ENCODE peak calls at places on chromosomes 6 and 20, in seven cellular contexts. B, U, S, F, R, H and I are unnamed samples.

GRCh38 chr6:30647802-30648460 is 998 bp downstream of the C6orf136 start:
- DNase-seq in S (no peak), F (no peak), R (no peak), U (no peak), B (peak), H (no peak), I (no peak)

GRCh38 chr6:43074847-43075741 is 1.0 kb upstream of the PTK7 start:
- DNase-seq in S (no peak), U (peak), H (no peak), F (no peak), B (no peak), R (peak), I (no peak)

GRCh38 chr6:116060572-116061283 is at the start of gene FRK:
- DNase-seq in H (no peak), F (peak), B (peak), R (peak), U (peak), S (peak), I (no peak)

GRCh38 chr6:155765275-155766194 is 309.9 kb upstream of the NOX3 start:
- DNase-seq in R (peak), S (no peak), F (peak), U (peak), H (no peak), B (no peak), I (no peak)

GRCh38 chr6:122839906-122840305 is 50.8 kb downstream of the SMPDL3A start:
- DNase-seq in F (no peak), H (no peak), B (no peak), S (no peak), U (no peak), R (no peak), I (no peak)

GRCh38 chr20:52965380-52965779 is 6.8 kb upstream of the TSHZ2 start:
- DNase-seq in R (no peak), U (no peak), S (no peak), F (no peak), H (no peak), B (no peak), I (no peak)

GRCh38 chr6:139951172-139951571 is 576.7 kb upstream of the CITED2 start:
- DNase-seq in H (no peak), U (no peak), F (no peak), B (no peak), S (no peak), R (no peak), I (no peak)

GRCh38 chr6:159279790-159280277 is 110.6 kb downstream of the FNDC1 start:
- DNase-seq in F (peak), H (peak), R (no peak), B (no peak), U (peak), S (no peak), I (no peak)

GRCh38 chr20:62918137-62918536 is 8.2 kb downstream of the DIDO1 start:
- DNase-seq in S (no peak), F (no peak), B (no peak), H (no peak), R (no peak), U (no peak), I (no peak)

GRCh38 chr20:9059931-9060330 is 9.0 kb upstream of the PLCB4 start:
- DNase-seq in B (no peak), U (no peak), S (no peak), R (peak), F (peak), H (no peak), I (no peak)

GRCh38 chr6:79427721-79428120 is 109.5 kb downstream of the LCA5 start:
- DNase-seq in H (no peak), R (no peak), F (no peak), U (no peak), B (no peak), S (no peak), I (no peak)

GRCh38 chr6:79432726-79433125 is 104.5 kb downstream of the LCA5 start:
- DNase-seq in S (no peak), B (no peak), R (no peak), U (no peak), H (no peak), F (no peak), I (no peak)

GRCh38 chr6:79426625-79427278 is 110.5 kb downstream of the LCA5 start:
- DNase-seq in U (no peak), B (no peak), F (no peak), S (no peak), R (no peak), H (no peak), I (no peak)

GRCh38 chr6:79430913-79431312 is 106.3 kb downstream of the LCA5 start:
- DNase-seq in U (no peak), R (no peak), H (no peak), S (no peak), B (no peak), F (no peak), I (no peak)

GRCh38 chr6:79431469-79431868 is 105.8 kb downstream of the LCA5 start:
- DNase-seq in U (no peak), S (peak), H (no peak), B (peak), F (peak), R (no peak), I (no peak)
- TF ChIP-seq CTCF in U (peak), S (peak), H (peak), B (no peak), F (peak), R (no peak), I (peak)

DNA sequence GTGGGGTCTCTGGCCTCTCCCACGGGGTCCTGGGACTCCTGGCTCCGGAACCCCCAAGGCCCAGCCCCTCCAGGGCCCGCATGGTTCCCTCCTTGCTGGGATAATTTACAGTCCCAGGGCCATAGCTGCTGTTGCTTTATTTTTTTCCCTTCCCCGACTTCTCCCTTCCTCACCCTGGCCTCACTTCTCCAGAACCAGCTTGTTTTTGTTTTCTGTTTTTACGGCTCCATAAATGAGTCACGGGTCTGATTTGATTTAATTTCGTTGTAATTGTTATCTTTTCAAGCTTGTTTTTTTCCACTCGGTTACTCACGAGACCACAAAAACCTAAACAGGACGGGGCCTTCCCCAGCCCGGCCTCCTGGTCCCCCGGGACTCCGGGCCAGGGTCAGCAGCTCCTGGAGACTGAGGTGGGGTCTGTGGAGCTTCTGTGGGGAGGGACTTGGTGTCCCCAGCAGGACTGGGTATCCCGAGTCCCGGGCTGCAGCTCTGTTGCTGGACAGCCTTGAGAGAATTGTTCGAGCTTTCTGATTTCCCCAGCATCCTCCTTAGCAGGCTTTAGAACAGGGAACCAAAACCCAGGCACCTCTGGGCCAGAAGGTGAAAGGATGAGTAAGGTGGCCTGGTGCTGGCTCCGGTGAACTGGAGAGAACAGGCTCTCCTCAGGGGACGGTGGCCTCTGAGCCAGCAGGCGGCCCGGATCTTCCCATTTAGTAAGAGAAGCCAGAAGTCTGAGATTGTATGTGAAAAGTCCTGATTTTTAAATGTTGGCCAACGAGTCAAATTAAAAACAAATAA is 94.9 kb downstream of the CEBPB start:
- DNase-seq in S (no peak), H (no peak), R (peak), B (no peak), U (peak), F (no peak), I (no peak)
- TF ChIP-seq CTCF in S (no peak), H (no peak), R (no peak), B (no peak), U (peak), F (no peak), I (no peak)

GRCh38 chr20:58619847-58620431 is 31.1 kb upstream of the STX16 start:
- DNase-seq in U (no peak), B (no peak), F (peak), H (no peak), S (no peak), R (no peak), I (no peak)
- TF ChIP-seq CTCF in U (no peak), B (no peak), F (no peak), H (no peak), S (no peak), R (no peak), I (no peak)

DNA sequence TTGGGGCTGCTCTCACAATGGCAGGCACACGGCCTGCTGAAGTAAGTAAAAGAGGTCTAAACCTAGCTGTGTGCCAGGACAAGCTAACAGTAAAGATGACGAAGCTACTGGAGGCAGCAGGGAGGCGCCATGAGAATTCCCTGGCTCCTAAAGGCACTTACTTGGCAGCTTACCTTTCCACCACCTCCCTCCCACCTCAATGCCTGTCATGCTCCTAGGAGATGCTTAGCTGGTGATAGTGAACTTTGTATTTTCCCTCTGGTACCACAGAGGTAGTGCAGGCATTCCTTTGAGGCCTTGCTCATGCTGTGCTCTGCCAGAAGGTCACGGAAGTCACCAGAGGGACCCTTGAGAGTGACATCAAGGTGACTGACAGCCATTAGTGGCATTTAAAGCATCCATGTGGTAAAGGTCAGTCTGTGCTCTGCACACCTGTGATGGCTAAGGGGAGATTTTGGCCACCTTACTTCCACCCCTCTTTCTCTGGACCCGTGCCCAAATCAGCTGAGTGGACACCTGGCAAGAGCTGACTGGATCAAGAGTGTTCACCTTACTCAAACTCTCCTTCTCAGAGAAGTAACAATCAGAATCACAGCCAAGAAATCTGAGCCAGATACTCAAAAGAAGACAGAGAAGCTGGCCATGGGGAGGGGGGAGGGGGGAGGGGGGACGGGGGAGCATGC is 3.0 kb downstream of the FKBP1A start:
- DNase-seq in S (no peak), U (peak), H (no peak), B (no peak), R (no peak), F (peak), I (no peak)
- TF ChIP-seq CTCF in S (no peak), U (no peak), H (no peak), B (no peak), R (no peak), F (no peak), I (no peak)